ENCODE peak calls at places on chromosomes 13 and 19, in six cellular contexts. X is NB4, S is A549, W is endothelial cell of umbilical vein, Y is GM12878, K is K562. O is an unnamed sample.

GRCh38 chr19:10858204-10858828 is 10.1 kb downstream of the C19orf38 start:
- DNase-seq in S (no peak), W (peak), X (peak), Y (no peak), K (peak), O (no peak)

GRCh38 chr19:16885166-16885565 is 3.6 kb upstream of the F2RL3 start:
- DNase-seq in S (no peak), K (no peak), X (no peak), Y (no peak), W (no peak), O (no peak)

GRCh38 chr19:590396-590745 is 690 bp downstream of the HCN2 start:
- DNase-seq in S (no peak), K (peak), X (no peak), W (no peak), Y (no peak), O (no peak)

GRCh38 chr19:29620931-29621351 is 14.9 kb downstream of the POP4 start:
- DNase-seq in Y (no peak), X (no peak), S (no peak), W (no peak), K (no peak), O (no peak)

GRCh38 chr13:46113596-46113995 is 8.8 kb upstream of the CPB2 start:
- DNase-seq in Y (no peak), W (no peak), X (peak), K (no peak), S (no peak), O (no peak)

GRCh38 chr19:16295071-16295470 is 29.6 kb upstream of the KLF2 start:
- DNase-seq in Y (no peak), W (no peak), S (no peak), X (no peak), K (no peak), O (no peak)

GRCh38 chr13:111282997-111283396 is 37.4 kb upstream of the TEX29 start:
- DNase-seq in S (no peak), Y (no peak), K (no peak), X (no peak), W (no peak), O (no peak)

GRCh38 chr13:59721889-59722579 is 441.7 kb downstream of the DIAPH3 start:
- DNase-seq in W (no peak), Y (no peak), S (no peak), X (no peak), K (no peak), O (no peak)

GRCh38 chr13:29520671-29521070 is 74.8 kb downstream of the SLC7A1 start:
- DNase-seq in X (no peak), W (peak), Y (no peak), K (no peak), S (no peak), O (no peak)

GRCh38 chr19:2416321-2417097 is 10.9 kb downstream of the TIMM13 start:
- DNase-seq in K (no peak), Y (no peak), S (no peak), X (peak), W (no peak), O (peak)

GRCh38 chr19:44196772-44197171 is 15.6 kb upstream of the ZNF227 start:
- DNase-seq in Y (no peak), K (no peak), S (no peak), W (no peak), X (no peak), O (no peak)

GRCh38 chr19:17952041-17952976 is 14.6 kb upstream of the KCNN1 start:
- DNase-seq in W (no peak), K (peak), Y (no peak), X (no peak), S (no peak), O (no peak)

GRCh38 chr19:10288662-10289166 is 1.0 kb upstream of the ICAM5 start:
- DNase-seq in W (no peak), K (peak), S (peak), X (peak), Y (no peak), O (peak)

GRCh38 chr19:49441210-49441959 is at the start of gene SLC17A7:
- DNase-seq in K (peak), X (no peak), W (no peak), Y (no peak), S (peak), O (no peak)

GRCh38 chr19:2782357-2782935 is 627 bp downstream of the SGTA start:
- DNase-seq in K (no peak), X (peak), W (peak), S (no peak), Y (no peak), O (no peak)

GRCh38 chr19:58059003-58059671 is at the start of gene ZNF135:
- DNase-seq in S (no peak), W (peak), K (no peak), X (no peak), Y (no peak), O (no peak)

GRCh38 chr19:6087074-6087506 is 23.2 kb downstream of the RFX2 start:
- DNase-seq in Y (peak), K (peak), W (no peak), X (peak), S (no peak), O (peak)

GRCh38 chr13:83065136-83065535 is 817.1 kb downstream of the SLITRK1 start:
- DNase-seq in S (no peak), W (no peak), K (no peak), X (no peak), Y (no peak), O (no peak)

GRCh38 chr13:82370306-82370705 is 1512.0 kb downstream of the SLITRK1 start:
- DNase-seq in Y (no peak), X (no peak), W (no peak), K (no peak), S (no peak), O (no peak)

GRCh38 chr13:67023088-67023893 is 206.8 kb downstream of the PCDH9 start:
- DNase-seq in Y (no peak), S (peak), W (peak), X (peak), K (no peak), O (no peak)

GRCh38 chr13:40168425-40169155 is 497.9 kb downstream of the FOXO1 start:
- DNase-seq in X (no peak), K (no peak), S (no peak), Y (no peak), W (no peak), O (no peak)

GRCh38 chr13:100230813-100231575 is 142.1 kb downstream of the PCCA start:
- DNase-seq in W (no peak), S (no peak), K (no peak), X (no peak), Y (no peak), O (no peak)

GRCh38 chr19:804419-805160 is 7.3 kb downstream of the PTBP1 start:
- DNase-seq in K (no peak), W (no peak), Y (no peak), X (no peak), S (no peak), O (no peak)

GRCh38 chr19:39246951-39247669 is 1.5 kb downstream of the IFNL4 start:
- DNase-seq in Y (no peak), W (peak), X (no peak), S (no peak), K (peak), O (no peak)

GRCh38 chr13:38688674-38689073 is 1.8 kb downstream of the FREM2 start:
- DNase-seq in S (no peak), Y (no peak), K (no peak), W (no peak), X (no peak), O (no peak)

GRCh38 chr13:100954430-100955361 is 280.1 kb upstream of the TMTC4 start:
- DNase-seq in W (no peak), Y (no peak), S (no peak), K (no peak), X (no peak), O (no peak)

GRCh38 chr19:9531933-9532332 is 6.5 kb downstream of the ZNF426 start:
- DNase-seq in S (peak), K (no peak), X (no peak), Y (no peak), W (no peak), O (peak)

DNA sequence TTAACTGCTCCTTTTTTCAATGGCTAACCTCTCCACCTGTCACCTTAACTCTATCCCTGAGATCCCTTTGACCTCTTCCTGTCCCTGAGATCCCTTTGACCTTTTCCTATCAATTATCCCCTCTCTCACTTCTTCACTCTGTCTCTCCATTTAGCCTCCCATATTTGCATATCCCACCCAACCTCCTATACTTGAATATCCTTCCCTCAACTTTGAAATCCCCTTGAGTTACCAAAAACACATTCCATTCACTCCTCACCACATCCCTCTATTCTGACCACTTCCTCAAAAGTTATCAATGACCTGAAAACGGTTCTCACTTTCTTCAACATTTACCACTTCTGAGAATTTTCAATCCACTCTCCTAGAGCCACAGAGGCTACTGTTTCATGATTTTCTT is 3.0 kb downstream of the MYCBP2 start:
- DNase-seq in K (no peak), W (no peak), Y (no peak), S (no peak), X (peak), O (no peak)
- TF ChIP-seq MYC in K (no peak), W (no peak), Y (no peak), S (no peak), X (no peak), O (no peak)

DNA sequence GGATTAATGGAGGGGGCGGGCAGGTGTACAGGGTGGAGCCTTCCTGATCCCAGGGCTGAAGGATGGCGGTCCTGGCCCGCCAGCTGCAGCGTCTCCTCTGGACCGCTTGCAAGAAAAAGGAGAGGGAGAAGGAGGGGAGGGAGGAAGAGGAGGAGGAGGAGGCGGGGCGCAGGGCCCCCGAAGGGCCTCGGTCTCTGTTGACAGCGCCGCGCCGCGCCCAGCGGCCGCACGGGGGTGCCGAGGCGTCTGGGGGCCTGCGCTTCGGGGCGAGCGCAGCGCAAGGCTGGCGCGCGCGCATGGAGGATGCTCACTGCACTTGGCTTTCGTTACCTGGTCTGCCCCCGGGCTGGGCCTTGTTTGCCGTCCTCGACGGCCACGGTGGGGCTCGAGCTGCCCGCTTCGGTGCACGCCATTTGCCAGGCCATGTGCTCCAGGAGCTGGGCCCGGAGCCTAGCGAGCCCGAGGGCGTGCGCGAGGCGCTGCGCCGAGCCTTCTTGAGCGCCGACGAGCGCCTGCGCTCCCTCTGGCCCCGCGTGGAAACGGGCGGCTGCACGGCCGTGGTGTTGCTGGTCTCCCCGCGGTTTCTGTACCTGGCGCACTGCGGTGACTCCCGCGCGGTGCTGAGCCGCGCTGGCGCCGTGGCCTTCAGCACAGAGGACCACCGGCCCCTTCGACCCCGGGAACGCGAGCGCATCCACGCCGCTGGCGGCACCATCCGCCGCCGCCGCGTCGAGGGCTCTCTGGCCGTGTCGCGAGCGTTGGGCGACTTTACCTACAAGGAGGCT is at the start of gene PPM1N:
- DNase-seq in X (peak), W (no peak), Y (no peak), K (peak), S (no peak), O (no peak)
- TF ChIP-seq MYC in X (no peak), W (no peak), Y (no peak), K (no peak), S (no peak), O (no peak)

GRCh38 chr13:47472516-47472915 is 528.6 kb downstream of the SUCLA2 start:
- DNase-seq in Y (no peak), X (no peak), S (no peak), W (no peak), K (no peak), O (no peak)
- TF ChIP-seq MYC in Y (no peak), X (no peak), S (no peak), W (no peak), K (no peak), O (no peak)

GRCh38 chr13:109226631-109227030 is 559.8 kb downstream of the IRS2 start:
- DNase-seq in K (no peak), W (no peak), S (no peak), X (no peak), Y (no peak), O (no peak)
- TF ChIP-seq MYC in K (no peak), W (no peak), S (no peak), X (no peak), Y (no peak), O (no peak)

DNA sequence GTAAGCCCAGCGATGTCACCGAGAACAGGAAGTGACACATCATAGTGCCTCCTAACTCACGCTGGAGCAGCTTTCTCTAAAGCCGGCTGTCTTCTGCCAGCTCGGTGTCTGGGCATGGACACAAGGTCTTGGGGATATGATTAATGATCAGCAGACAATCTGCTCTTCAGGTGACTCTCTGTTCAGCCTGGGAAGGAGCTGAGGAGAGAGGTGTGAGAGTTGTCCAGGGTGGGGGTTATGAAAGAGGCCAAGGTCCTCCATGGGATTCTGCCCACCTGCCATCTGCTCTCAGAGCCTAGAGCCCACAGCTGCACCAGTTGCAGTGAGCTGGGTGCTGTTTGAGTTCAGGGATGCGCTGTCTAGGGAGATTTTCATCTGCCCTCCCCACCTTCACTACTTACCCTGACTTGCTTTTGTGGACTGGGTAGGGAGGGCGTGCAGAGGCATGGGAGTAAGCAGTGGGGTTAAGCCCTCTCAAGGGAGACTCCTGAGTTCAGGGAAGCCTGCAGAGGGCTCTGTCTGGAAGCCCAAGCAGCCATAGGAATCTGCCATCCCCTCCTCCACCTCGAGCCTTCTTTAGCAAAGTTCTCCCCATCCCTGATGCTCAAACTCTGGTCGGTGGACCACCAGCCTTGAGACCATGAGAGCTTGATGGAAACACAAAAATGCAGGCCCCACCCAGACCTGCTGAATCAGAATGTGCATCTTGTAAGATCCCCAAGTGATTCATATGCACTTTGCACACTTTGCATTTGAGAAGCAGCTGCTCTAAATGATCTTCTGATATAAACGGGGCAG is 539.7 kb downstream of the RFC3 start:
- DNase-seq in X (peak), W (peak), Y (no peak), K (no peak), S (peak), O (no peak)
- TF ChIP-seq MYC in X (no peak), W (no peak), Y (no peak), K (no peak), S (no peak), O (no peak)

GRCh38 chr19:37991841-37992248 is 84.8 kb downstream of the SIPA1L3 start:
- DNase-seq in X (peak), K (no peak), S (no peak), W (no peak), Y (no peak), O (peak)

GRCh38 chr19:37990362-37990761 is 83.4 kb downstream of the SIPA1L3 start:
- DNase-seq in Y (no peak), K (no peak), W (no peak), X (no peak), S (peak), O (no peak)

GRCh38 chr19:37989855-37990254 is 82.8 kb downstream of the SIPA1L3 start:
- DNase-seq in W (no peak), S (no peak), K (no peak), Y (no peak), X (no peak), O (no peak)

GRCh38 chr19:37992761-37993160 is 85.8 kb downstream of the SIPA1L3 start:
- DNase-seq in X (no peak), Y (no peak), S (no peak), K (no peak), W (no peak), O (no peak)

GRCh38 chr19:37991176-37991835 is 84.3 kb downstream of the SIPA1L3 start:
- DNase-seq in W (no peak), S (no peak), K (no peak), Y (no peak), X (no peak), O (no peak)
- TF ChIP-seq MYC in W (no peak), S (no peak), K (no peak), Y (no peak), X (no peak), O (no peak)

GRCh38 chr19:19271828-19272599 is 1.1 kb downstream of the TM6SF2 start:
- DNase-seq in Y (no peak), K (no peak), S (no peak), X (no peak), W (no peak), O (no peak)
- TF ChIP-seq MYC in Y (no peak), K (no peak), S (no peak), X (no peak), W (no peak), O (no peak)

DNA sequence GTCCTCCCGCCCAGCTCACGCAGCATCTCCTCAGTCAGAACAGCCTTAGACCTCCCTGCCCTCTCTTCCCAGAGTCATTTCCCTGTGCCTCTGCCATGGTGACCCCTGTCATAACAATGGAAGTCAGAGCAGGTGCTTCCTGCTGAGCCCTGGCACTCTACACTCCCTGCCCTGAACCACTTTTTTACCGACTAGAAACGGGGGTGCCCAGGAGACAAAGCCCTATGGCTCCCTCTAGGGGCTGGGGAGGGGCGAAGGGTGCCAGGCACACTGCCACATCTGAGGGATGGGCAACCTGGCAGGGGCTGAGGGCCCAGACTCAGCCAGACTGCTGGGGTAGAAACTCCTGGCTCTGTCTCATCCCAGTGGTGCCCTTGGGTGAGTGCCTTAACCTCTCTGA is 16.4 kb downstream of the ZNF574 start:
- DNase-seq in X (peak), K (no peak), Y (no peak), W (peak), S (peak), O (no peak)
- TF ChIP-seq MYC in X (no peak), K (no peak), Y (no peak), W (no peak), S (no peak), O (no peak)

DNA sequence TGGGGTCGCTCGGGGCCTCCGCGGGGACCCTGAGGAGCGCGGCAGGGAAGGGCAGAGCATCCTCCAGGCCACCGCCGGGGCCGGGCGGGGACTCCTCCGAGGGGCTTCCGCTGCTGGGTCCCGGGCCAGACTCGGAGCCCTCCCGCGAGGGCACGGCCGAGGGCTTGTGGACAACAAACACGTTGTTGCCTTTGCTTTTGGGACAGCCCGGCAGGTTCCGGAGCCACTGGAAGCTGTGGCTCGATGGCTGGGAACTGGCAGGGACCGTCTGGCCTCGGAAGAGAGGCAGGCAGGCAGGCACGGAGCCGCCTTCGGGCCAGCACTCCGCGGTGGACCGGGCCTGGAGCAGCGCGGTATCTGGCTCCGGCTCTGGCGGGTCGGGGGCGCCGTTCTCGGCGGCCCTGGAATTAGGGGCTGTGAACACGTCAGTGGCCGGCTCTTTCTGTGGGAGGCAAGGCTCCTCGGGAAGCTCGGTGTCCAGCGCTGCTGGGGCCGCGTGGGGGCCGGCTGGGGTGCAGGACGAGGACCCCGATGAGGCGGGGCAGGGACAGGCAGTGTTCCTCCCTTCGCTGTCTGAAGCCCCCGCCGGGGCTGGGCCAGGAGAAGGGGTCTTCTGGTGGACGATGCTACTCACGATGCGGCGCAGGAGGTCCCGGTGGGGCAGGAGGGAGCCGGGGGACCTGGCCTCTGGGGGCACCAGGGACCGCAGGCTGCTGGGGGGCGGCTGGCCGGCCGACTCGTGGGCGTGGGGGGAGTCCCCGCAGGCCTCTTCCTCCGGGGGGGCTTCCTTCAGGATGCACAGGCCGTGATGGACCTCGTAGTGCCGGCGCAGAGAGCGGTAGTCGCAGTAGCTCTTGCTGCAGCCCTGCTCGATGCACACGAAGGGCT is 27.6 kb downstream of the ZNF541 start:
- DNase-seq in S (no peak), K (no peak), W (no peak), Y (no peak), X (no peak), O (no peak)
- TF ChIP-seq MYC in S (no peak), K (no peak), W (no peak), Y (no peak), X (no peak), O (no peak)

GRCh38 chr13:110280231-110280813 is 26.6 kb downstream of the COL4A1 start:
- DNase-seq in W (no peak), X (no peak), Y (no peak), S (no peak), K (no peak), O (no peak)
- TF ChIP-seq MYC in W (no peak), X (no peak), Y (no peak), S (no peak), K (no peak), O (no peak)